ENCODE peak calls at places on chromosome 1, in seven cellular contexts. U, R, A, H, W, X and Q are unnamed samples.

GRCh38 chr1:155078496-155079209 is at the start of gene EFNA3:
- DNase-seq in U (peak), R (peak), A (peak), H (no peak), W (peak), X (no peak), Q (no peak)

GRCh38 chr1:100928128-100928527 is 32.2 kb downstream of the SLC30A7 start:
- DNase-seq in U (no peak), R (no peak), A (no peak), H (no peak), W (peak), X (no peak), Q (no peak)

GRCh38 chr1:158002022-158002629 is 8.7 kb downstream of the KIRREL1 start:
- DNase-seq in U (no peak), R (no peak), A (no peak), H (no peak), W (no peak), X (no peak), Q (no peak)

GRCh38 chr1:21651214-21652042 is 17.7 kb downstream of the RAP1GAP start:
- DNase-seq in U (no peak), R (peak), A (peak), H (no peak), W (peak), X (no peak), Q (no peak)

GRCh38 chr1:230717251-230717650 is 3.3 kb upstream of the AGT start:
- DNase-seq in U (no peak), R (no peak), A (no peak), H (peak), W (no peak), X (no peak), Q (no peak)

GRCh38 chr1:26285366-26286063 is 5.6 kb downstream of the SH3BGRL3 start:
- DNase-seq in U (peak), R (peak), A (no peak), H (no peak), W (peak), X (no peak), Q (no peak)

GRCh38 chr1:167484726-167485125 is 33.6 kb downstream of the CD247 start:
- DNase-seq in U (no peak), R (no peak), A (no peak), H (no peak), W (no peak), X (no peak), Q (no peak)

GRCh38 chr1:91948501-91949355 is 473 bp upstream of the BRDT start:
- DNase-seq in U (no peak), R (peak), A (no peak), H (no peak), W (no peak), X (no peak), Q (no peak)

GRCh38 chr1:8255712-8256111 is 62.2 kb upstream of the SLC45A1 start:
- DNase-seq in U (no peak), R (no peak), A (no peak), H (no peak), W (no peak), X (no peak), Q (no peak)

GRCh38 chr1:3114131-3114744 is 45.2 kb downstream of the PRDM16 start:
- DNase-seq in U (no peak), R (no peak), A (no peak), H (no peak), W (no peak), X (no peak), Q (no peak)